ENCODE peak calls at places on chromosome 1, in five cellular contexts. G, L, D, Q and R are unnamed samples.

GRCh38 chr1:119674110-119674509 is 26.0 kb upstream of the ZNF697 start:
- DNase-seq in Q (no peak), D (no peak), G (peak), L (peak), R (peak)

GRCh38 chr1:198880818-198881597 is 242.2 kb downstream of the PTPRC start:
- DNase-seq in Q (no peak), G (peak), D (peak), L (peak), R (peak)

GRCh38 chr1:29333008-29333407 is 96.7 kb downstream of the PTPRU start:
- DNase-seq in G (no peak), Q (no peak), L (no peak), D (no peak), R (no peak)

GRCh38 chr1:211625040-211625439 is 46.1 kb upstream of the SLC30A1 start:
- DNase-seq in Q (no peak), L (peak), G (peak), D (peak), R (peak)

GRCh38 chr1:966603-967295 is 467 bp downstream of the PLEKHN1 start:
- DNase-seq in G (peak), D (peak), L (peak), Q (peak), R (peak)

GRCh38 chr1:230725256-230726012 is 11.5 kb upstream of the AGT start:
- DNase-seq in D (no peak), L (no peak), Q (no peak), G (no peak), R (no peak)

GRCh38 chr1:52402860-52403240 is 1.4 kb downstream of the ORC1 start:
- DNase-seq in G (no peak), D (peak), Q (no peak), L (no peak), R (no peak)

GRCh38 chr1:206941766-206942418 is 4.4 kb downstream of the PIGR start:
- DNase-seq in G (no peak), Q (no peak), L (no peak), D (no peak), R (no peak)

GRCh38 chr1:187041104-187041503 is 212.4 kb downstream of the PLA2G4A start:
- DNase-seq in Q (no peak), D (no peak), G (no peak), L (no peak), R (no peak)

GRCh38 chr1:193774536-193775323 is 588.3 kb upstream of the B3GALT2 start:
- DNase-seq in D (no peak), G (no peak), L (no peak), Q (no peak), R (no peak)

GRCh38 chr1:232476538-232476950 is 153.4 kb downstream of the SIPA1L2 start:
- DNase-seq in G (peak), L (peak), D (no peak), Q (no peak), R (no peak)

GRCh38 chr1:110281363-110282290 is 57.5 kb upstream of the RBM15 start:
- DNase-seq in L (peak), D (no peak), Q (no peak), G (no peak), R (no peak)

GRCh38 chr1:37601441-37601840 is 5.7 kb upstream of the GNL2 start:
- DNase-seq in D (no peak), Q (no peak), G (no peak), L (no peak), R (no peak)